ENCODE peak calls at places on chromosomes 2 and 18, in seven cellular contexts. S is stimulated activated CD4-positive, alpha-beta T cell treated with anti-CD3 and anti-CD28 coated beads, Interleukin-2, amount 100 ng/mL, for 4 hours; Y is head of caudate nucleus; W is glutamatergic neuron; T is adipocyte; C is NCI-H1105; F is GM04504. P is an unnamed sample.

GRCh38 chr2:20071397-20072383 is 20.3 kb upstream of the LAPTM4A start:
- DNase-seq in F (peak), S (no peak), Y (no peak), C (no peak), W (peak), T (peak), P (peak)

GRCh38 chr18:48818329-48819254 is 132.2 kb downstream of the SMAD7 start:
- DNase-seq in S (no peak), F (no peak), W (peak), T (no peak), Y (no peak), C (no peak), P (no peak)

GRCh38 chr2:235018838-235019237 is 67.0 kb downstream of the SH3BP4 start:
- DNase-seq in Y (no peak), S (no peak), T (no peak), F (no peak), W (no peak), C (no peak), P (no peak)

GRCh38 chr2:16546128-16546754 is 119.4 kb downstream of the CYRIA start:
- DNase-seq in T (peak), Y (no peak), F (no peak), S (no peak), C (no peak), W (no peak), P (no peak)

GRCh38 chr2:46258937-46259781 is 38.0 kb upstream of the EPAS1 start:
- DNase-seq in F (no peak), S (no peak), T (no peak), Y (no peak), C (no peak), W (no peak), P (no peak)

GRCh38 chr2:181910028-181910763 is 18.7 kb downstream of the ITPRID2 start:
- DNase-seq in F (no peak), S (no peak), Y (no peak), T (no peak), W (no peak), C (no peak), P (no peak)

GRCh38 chr2:219398721-219399333 is 11.1 kb upstream of the DNPEP start:
- DNase-seq in T (peak), Y (no peak), F (no peak), C (no peak), W (no peak), S (no peak), P (no peak)

GRCh38 chr2:37366773-37367172 is 22.3 kb downstream of the QPCT start:
- DNase-seq in F (no peak), Y (no peak), C (no peak), T (no peak), W (no peak), S (no peak), P (no peak)

GRCh38 chr2:27776097-27776496 is 4.6 kb downstream of the MRPL33 start:
- DNase-seq in Y (peak), C (no peak), S (no peak), T (peak), F (peak), W (no peak), P (peak)

GRCh38 chr2:25744055-25744454 is 70.7 kb upstream of the DTNB start:
- DNase-seq in F (no peak), T (no peak), Y (no peak), C (no peak), W (no peak), S (no peak), P (no peak)

GRCh38 chr18:63152096-63152495 is 167.5 kb downstream of the BCL2 start:
- DNase-seq in Y (no peak), F (no peak), T (no peak), C (no peak), S (no peak), W (no peak), P (no peak)

GRCh38 chr18:77000527-77000926 is 132.1 kb downstream of the MBP start:
- DNase-seq in Y (peak), C (no peak), W (peak), S (peak), T (peak), F (no peak), P (peak)

GRCh38 chr2:199868431-199869226 is 17.6 kb upstream of the FTCDNL1 start:
- DNase-seq in S (no peak), C (no peak), T (no peak), W (no peak), F (no peak), Y (no peak), P (no peak)

GRCh38 chr2:106953779-106954178 is 67.8 kb upstream of the ST6GAL2 start:
- DNase-seq in T (no peak), W (no peak), S (no peak), C (no peak), F (no peak), Y (no peak), P (no peak)

GRCh38 chr2:127208313-127208712 is 11.8 kb downstream of the CYP27C1 start:
- DNase-seq in S (no peak), Y (no peak), W (peak), C (peak), F (no peak), T (peak), P (no peak)

GRCh38 chr2:107927034-107927534 is 59.2 kb upstream of the SLC5A7 start:
- DNase-seq in Y (no peak), W (no peak), F (no peak), S (no peak), C (no peak), T (no peak), P (no peak)

GRCh38 chr2:222424281-222424728 is at the start of gene SGPP2:
- DNase-seq in W (peak), F (no peak), C (peak), Y (peak), T (no peak), S (no peak), P (no peak)

GRCh38 chr2:18498531-18498930 is 61.9 kb downstream of the RDH14 start:
- DNase-seq in C (no peak), Y (no peak), F (no peak), W (no peak), S (no peak), T (no peak), P (no peak)

GRCh38 chr2:24409700-24410556 is 49.6 kb upstream of the ITSN2 start:
- DNase-seq in C (peak), F (peak), Y (peak), W (no peak), S (peak), T (peak), P (peak)

GRCh38 chr2:65349863-65350262 is 82.5 kb downstream of the SPRED2 start:
- DNase-seq in S (no peak), F (no peak), W (peak), C (peak), T (peak), Y (no peak), P (peak)

GRCh38 chr2:66283776-66284175 is 151.1 kb upstream of the MEIS1 start:
- DNase-seq in W (no peak), C (no peak), T (no peak), S (no peak), Y (no peak), F (no peak), P (no peak)

GRCh38 chr2:54728669-54729120 is 5.2 kb downstream of the EML6 start:
- DNase-seq in F (peak), S (no peak), C (no peak), W (no peak), Y (no peak), T (peak), P (peak)

GRCh38 chr18:63264871-63265270 is 54.7 kb downstream of the BCL2 start:
- DNase-seq in W (no peak), S (no peak), C (peak), T (no peak), F (no peak), Y (no peak), P (no peak)

GRCh38 chr2:8654483-8654882 is 27.4 kb upstream of the ID2 start:
- DNase-seq in Y (no peak), T (no peak), S (no peak), C (no peak), F (no peak), W (no peak), P (no peak)

GRCh38 chr2:177396630-177397460 is 4.3 kb downstream of the AGPS start:
- DNase-seq in T (peak), S (no peak), W (no peak), Y (no peak), F (peak), C (no peak), P (peak)

GRCh38 chr2:189149981-189150380 is 29.6 kb downstream of the COL5A2 start:
- DNase-seq in C (no peak), F (peak), T (peak), W (no peak), Y (no peak), S (no peak), P (peak)

GRCh38 chr2:224930990-224931389 is 111.3 kb downstream of the DOCK10 start:
- DNase-seq in T (no peak), F (no peak), W (no peak), Y (no peak), C (no peak), S (no peak), P (no peak)